ENCODE peak calls at places on chromosomes 4 and X, in eight cellular contexts. D is smooth muscle cell of the brain vasculature; W is stimulated activated CD4-positive, alpha-beta T cell treated with anti-CD3 and anti-CD28 coated beads, TNF-alpha, amount 100 ng/mL, for 4 hours; B is fibroblast of mammary gland; A is HEK293T; N is activated T-helper 1 cell treated with Interleukin-2 at 50 U/mL for 16 hours; G is nucleus accumbens; C is NCI-H1105. Q is an unnamed sample.

GRCh38 chr4:151110236-151110635 is 10.8 kb downstream of the RPS3A start:
- DNase-seq in D (no peak), W (no peak), B (no peak), A (no peak), N (no peak), G (no peak), C (no peak), Q (peak)

GRCh38 chr4:33150139-33150538 is 2430.0 kb downstream of the PCDH7 start:
- DNase-seq in D (no peak), W (no peak), B (no peak), A (no peak), N (no peak), G (no peak), C (no peak), Q (no peak)

GRCh38 chrX:123087326-123087725 is 96.8 kb upstream of the GRIA3 start:
- DNase-seq in D (no peak), W (no peak), B (peak), A (no peak), N (no peak), G (no peak), C (no peak), Q (no peak)

GRCh38 chrX:141468940-141469339 is 115.6 kb downstream of the SPANXA1 start:
- DNase-seq in D (no peak), W (no peak), B (peak), A (no peak), N (no peak), G (no peak), C (no peak), Q (no peak)

GRCh38 chrX:111365770-111366325 is 46.1 kb downstream of the DCX start:
- DNase-seq in D (no peak), W (no peak), B (no peak), A (no peak), N (no peak), G (no peak), C (no peak), Q (no peak)

GRCh38 chr4:85812776-85813175 is 337.8 kb downstream of the ARHGAP24 start:
- DNase-seq in D (no peak), W (no peak), B (peak), A (no peak), N (no peak), G (no peak), C (no peak), Q (no peak)

GRCh38 chr4:7172946-7173345 is 19.4 kb upstream of the SORCS2 start:
- DNase-seq in D (no peak), W (no peak), B (no peak), A (no peak), N (no peak), G (no peak), C (no peak), Q (no peak)

GRCh38 chr4:130736436-130737185 is 1640.7 kb downstream of the C4orf33 start:
- DNase-seq in D (no peak), W (no peak), B (no peak), A (no peak), N (no peak), G (no peak), C (no peak), Q (no peak)

GRCh38 chr4:8048856-8049686 is 109.4 kb upstream of the AFAP1 start:
- DNase-seq in D (no peak), W (no peak), B (no peak), A (no peak), N (no peak), G (no peak), C (no peak), Q (peak)

GRCh38 chr4:150316332-150317205 is 238.3 kb downstream of the DCLK2 start:
- DNase-seq in D (no peak), W (no peak), B (no peak), A (no peak), N (no peak), G (no peak), C (no peak), Q (no peak)

GRCh38 chr4:128916832-128917231 is 107.3 kb downstream of the JADE1 start:
- DNase-seq in D (no peak), W (no peak), B (no peak), A (no peak), N (no peak), G (peak), C (no peak), Q (no peak)

GRCh38 chr4:48902266-48902665 is 4.3 kb downstream of the OCIAD2 start:
- DNase-seq in D (no peak), W (no peak), B (peak), A (no peak), N (no peak), G (no peak), C (no peak), Q (no peak)

GRCh38 chrX:56783996-56784620 is 55.1 kb downstream of the NBDY start:
- DNase-seq in D (no peak), W (no peak), B (no peak), A (no peak), N (no peak), G (no peak), C (no peak), Q (no peak)

GRCh38 chr4:179399054-179399782 is 1957.0 kb upstream of the AGA start:
- DNase-seq in D (no peak), W (no peak), B (no peak), A (no peak), N (no peak), G (no peak), C (peak), Q (no peak)

GRCh38 chrX:48461830-48462229 is 8.2 kb downstream of the SLC38A5 start:
- DNase-seq in D (no peak), W (no peak), B (peak), A (no peak), N (no peak), G (no peak), C (no peak), Q (no peak)

GRCh38 chr4:166422475-166422874 is 549.4 kb downstream of the TLL1 start:
- DNase-seq in D (no peak), W (no peak), B (peak), A (no peak), N (no peak), G (no peak), C (no peak), Q (no peak)

GRCh38 chr4:153937289-153937688 is 148.4 kb upstream of the SFRP2 start:
- DNase-seq in D (no peak), W (no peak), B (no peak), A (no peak), N (no peak), G (no peak), C (no peak), Q (no peak)

GRCh38 chr4:113080050-113080449 is 30.6 kb downstream of the ANK2 start:
- DNase-seq in D (no peak), W (no peak), B (peak), A (no peak), N (no peak), G (peak), C (no peak), Q (peak)

GRCh38 chr4:169986369-169986768 is 39.8 kb downstream of the MFAP3L start:
- DNase-seq in D (no peak), W (no peak), B (no peak), A (no peak), N (no peak), G (no peak), C (no peak), Q (no peak)

GRCh38 chrX:17803449-17803848 is 57.6 kb downstream of the RAI2 start:
- DNase-seq in D (no peak), W (no peak), B (no peak), A (no peak), N (no peak), G (peak), C (no peak), Q (no peak)

GRCh38 chr4:7705062-7705461 is 234.6 kb downstream of the AFAP1 start:
- DNase-seq in D (no peak), W (no peak), B (peak), A (no peak), N (no peak), G (no peak), C (no peak), Q (peak)

GRCh38 chr4:140081582-140082398 is 72.2 kb downstream of the MAML3 start:
- DNase-seq in D (no peak), W (no peak), B (no peak), A (no peak), N (no peak), G (no peak), C (no peak), Q (no peak)

GRCh38 chrX:153793291-153793690 is 884 bp downstream of the IDH3G start:
- DNase-seq in D (no peak), W (no peak), B (peak), A (no peak), N (no peak), G (no peak), C (no peak), Q (no peak)

GRCh38 chr4:148834804-148835598 is 392.8 kb upstream of the NR3C2 start:
- DNase-seq in D (no peak), W (no peak), B (peak), A (no peak), N (no peak), G (no peak), C (no peak), Q (no peak)

GRCh38 chr4:169899295-169899694 is 126.9 kb downstream of the MFAP3L start:
- DNase-seq in D (no peak), W (no peak), B (no peak), A (no peak), N (no peak), G (no peak), C (no peak), Q (no peak)

GRCh38 chr4:106444557-106444956 is 76.0 kb upstream of the GIMD1 start:
- DNase-seq in D (no peak), W (no peak), B (no peak), A (no peak), N (no peak), G (no peak), C (no peak), Q (no peak)

GRCh38 chr4:23135792-23136645 is 443.3 kb downstream of the GBA3 start:
- DNase-seq in D (no peak), W (no peak), B (peak), A (peak), N (no peak), G (no peak), C (peak), Q (no peak)